ENCODE peak calls at places on chromosome 16, in four cellular contexts. J is K562, F is HepG2, H is GM12878. W is an unnamed sample.

GRCh38 chr16:56910654-56911539 is 21.0 kb upstream of the HERPUD1 start:
- DNase-seq in F (no peak), J (no peak), H (no peak), W (no peak)

GRCh38 chr16:67173808-67174705 is 3.7 kb downstream of the NOL3 start:
- DNase-seq in F (peak), J (no peak), H (no peak), W (peak)

GRCh38 chr16:28875134-28876015 is 2.9 kb upstream of the ATP2A1 start:
- DNase-seq in J (peak), F (no peak), H (no peak), W (peak)

GRCh38 chr16:64390102-64390501 is 731.8 kb downstream of the CDH11 start:
- DNase-seq in J (no peak), F (no peak), H (no peak), W (no peak)

GRCh38 chr16:84838383-84838948 is 18.7 kb downstream of the CRISPLD2 start:
- DNase-seq in F (no peak), J (no peak), H (no peak), W (no peak)

GRCh38 chr16:84932691-84933090 is 78.6 kb downstream of the ZDHHC7 start:
- DNase-seq in J (no peak), H (no peak), F (no peak), W (no peak)

GRCh38 chr16:24971718-24972117 is 43.5 kb downstream of the ARHGAP17 start:
- DNase-seq in H (no peak), J (no peak), F (no peak), W (no peak)

GRCh38 chr16:50154369-50154947 is 1.4 kb downstream of the TENT4B start:
- DNase-seq in H (no peak), F (no peak), J (peak), W (peak)

GRCh38 chr16:49468611-49469322 is 95.2 kb downstream of the C16orf78 start:
- DNase-seq in H (no peak), J (no peak), F (no peak), W (no peak)

GRCh38 chr16:88614818-88615580 is 23.4 kb upstream of the IL17C start:
- DNase-seq in J (no peak), H (no peak), F (no peak), W (no peak)

GRCh38 chr16:11742041-11742535 is 569 bp downstream of the TXNDC11 start:
- DNase-seq in H (no peak), F (peak), J (peak), W (peak)

GRCh38 chr16:54921229-54921824 is 9.3 kb upstream of the IRX5 start:
- DNase-seq in H (no peak), F (no peak), J (no peak), W (no peak)

GRCh38 chr16:88511911-88512310 is 58.3 kb upstream of the ZC3H18 start:
- DNase-seq in H (no peak), F (no peak), J (no peak), W (no peak)

GRCh38 chr16:48611329-48612137 is 1.6 kb upstream of the N4BP1 start:
- DNase-seq in H (peak), J (peak), F (peak), W (peak)

GRCh38 chr16:87974190-87974589 is 23.0 kb downstream of the BANP start:
- DNase-seq in J (no peak), H (no peak), F (no peak), W (no peak)

GRCh38 chr16:19520861-19521331 is 1.0 kb downstream of the GDE1 start:
- DNase-seq in J (peak), F (no peak), H (peak), W (peak)

GRCh38 chr16:73956592-73957495 is 339.8 kb upstream of the PSMD7 start:
- DNase-seq in H (peak), J (peak), F (peak), W (peak)

GRCh38 chr16:68235105-68235881 is 634 bp downstream of the ESRP2 start:
- DNase-seq in H (no peak), F (peak), J (no peak), W (no peak)

GRCh38 chr16:56667581-56668571 is at the start of gene MT1G:
- DNase-seq in J (no peak), H (no peak), F (peak), W (no peak)

GRCh38 chr16:15548482-15548891 is 94.5 kb downstream of the MARF1 start:
- DNase-seq in H (peak), F (peak), J (no peak), W (peak)
- TF ChIP-seq POLR2AphosphoS2 in H (no peak), F (no peak), J (no peak), W (no peak)

GRCh38 chr16:2687531-2688308 is 5.4 kb downstream of the KCTD5 start:
- DNase-seq in H (no peak), J (no peak), F (no peak), W (no peak)

GRCh38 chr16:2690852-2691251 is 8.5 kb downstream of the KCTD5 start:
- DNase-seq in J (no peak), F (no peak), H (no peak), W (no peak)

GRCh38 chr16:2691491-2692248 is 9.3 kb downstream of the KCTD5 start:
- DNase-seq in J (no peak), H (no peak), F (no peak), W (no peak)

GRCh38 chr16:2692251-2692947 is 10.1 kb downstream of the KCTD5 start:
- DNase-seq in J (no peak), H (no peak), F (no peak), W (no peak)

GRCh38 chr16:2689968-2690830 is 7.9 kb downstream of the KCTD5 start:
- DNase-seq in J (no peak), F (no peak), H (no peak), W (no peak)
- TF ChIP-seq POLR2AphosphoS2 in J (no peak), F (no peak), H (no peak), W (no peak)

GRCh38 chr16:86322840-86323239 is 187.5 kb upstream of the FOXF1 start:
- DNase-seq in F (no peak), H (no peak), J (no peak), W (no peak)

GRCh38 chr16:86325360-86325759 is 185.0 kb upstream of the FOXF1 start:
- DNase-seq in H (no peak), J (no peak), F (no peak), W (no peak)

GRCh38 chr16:86324320-86324719 is 186.0 kb upstream of the FOXF1 start:
- DNase-seq in F (no peak), H (no peak), J (no peak), W (no peak)

GRCh38 chr16:86322283-86322682 is 188.0 kb upstream of the FOXF1 start:
- DNase-seq in H (no peak), F (no peak), J (no peak), W (no peak)

GRCh38 chr16:86325895-86326294 is 184.4 kb upstream of the FOXF1 start:
- DNase-seq in H (no peak), J (no peak), F (no peak), W (no peak)
- TF ChIP-seq POLR2AphosphoS2 in H (no peak), J (no peak), F (no peak), W (no peak)

GRCh38 chr16:3401719-3402397 is 843 bp downstream of the ZNF174 start:
- DNase-seq in F (peak), J (peak), H (no peak), W (peak)
- TF ChIP-seq POLR2AphosphoS2 in F (no peak), J (no peak), H (no peak), W (no peak)

GRCh38 chr16:75787421-75787820 is 61.1 kb upstream of the CPHXL start:
- DNase-seq in H (no peak), J (no peak), F (no peak), W (no peak)

GRCh38 chr16:75794426-75794825 is 68.1 kb upstream of the CPHXL start:
- DNase-seq in F (no peak), H (no peak), J (no peak), W (no peak)

GRCh38 chr16:75792781-75793180 is 66.5 kb upstream of the CPHXL start:
- DNase-seq in H (no peak), J (no peak), F (no peak), W (no peak)

GRCh38 chr16:75789237-75789636 is 62.9 kb upstream of the CPHXL start:
- DNase-seq in H (no peak), J (peak), F (peak), W (peak)
- TF ChIP-seq POLR2AphosphoS2 in H (no peak), J (no peak), F (no peak), W (no peak)

DNA sequence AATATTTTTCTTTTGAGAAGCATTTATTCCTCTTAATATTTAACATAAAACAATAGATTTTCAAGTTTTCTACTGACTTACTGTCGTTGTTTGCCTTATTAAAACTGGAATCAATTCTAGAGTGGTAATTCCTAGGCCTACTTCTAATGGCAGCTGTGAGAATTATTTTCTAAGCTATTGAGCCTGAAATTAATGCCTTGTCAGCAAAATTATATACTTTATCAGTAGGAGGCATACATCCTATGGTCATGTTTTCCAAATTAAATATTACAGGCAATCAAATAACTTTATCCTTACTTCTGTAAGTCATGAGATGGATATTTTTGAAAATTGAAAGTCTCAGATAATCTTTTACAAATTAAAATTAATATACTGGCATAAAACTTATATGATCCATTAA is 239.1 kb upstream of the CNTNAP4 start:
- DNase-seq in J (no peak), F (no peak), H (no peak), W (no peak)
- TF ChIP-seq POLR2AphosphoS2 in J (no peak), F (no peak), H (no peak), W (no peak)

DNA sequence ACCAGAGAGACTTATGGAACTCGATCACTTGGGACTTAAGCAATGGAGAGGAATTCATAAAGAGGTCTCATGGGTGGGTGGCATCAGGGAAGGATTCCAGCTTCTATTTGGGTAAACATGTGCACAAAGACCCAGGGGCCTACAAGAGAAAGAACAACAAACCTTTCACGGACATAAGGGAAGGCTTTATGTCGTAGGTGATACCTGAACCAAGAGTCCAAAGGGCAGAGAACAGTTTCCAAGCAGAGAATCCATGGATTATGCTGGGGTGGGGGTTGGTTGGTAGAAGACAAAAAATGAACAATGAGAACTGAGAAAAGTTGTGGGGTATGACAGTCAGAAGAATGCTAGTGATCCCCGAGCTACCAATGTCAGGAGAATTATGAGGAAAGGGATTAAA is 119.8 kb downstream of the CNTNAP4 start:
- DNase-seq in H (no peak), J (no peak), F (peak), W (no peak)
- TF ChIP-seq POLR2AphosphoS2 in H (no peak), J (no peak), F (no peak), W (no peak)

GRCh38 chr16:81431554-81432353 is 12.9 kb upstream of the CMIP start:
- DNase-seq in F (peak), H (no peak), J (no peak), W (peak)
- TF ChIP-seq POLR2AphosphoS2 in F (no peak), H (no peak), J (no peak), W (no peak)